ENCODE peak calls at places on chromosomes 11 and 22, in seven cellular contexts. S, D, N, Y, B, A and E are unnamed samples.

GRCh38 chr11:75342231-75342918 is 9.1 kb downstream of the ARRB1 start:
- DNase-seq in S (no peak), D (no peak), N (peak), Y (no peak), B (no peak), A (no peak), E (no peak)

GRCh38 chr11:46639197-46639839 is 22.0 kb downstream of the ATG13 start:
- DNase-seq in S (no peak), D (no peak), N (no peak), Y (no peak), B (no peak), A (no peak), E (no peak)

GRCh38 chr11:27201454-27202302 is 161.1 kb downstream of the BBOX1 start:
- DNase-seq in S (no peak), D (no peak), N (peak), Y (peak), B (no peak), A (no peak), E (peak)

GRCh38 chr22:48908547-48908946 is 919.1 kb downstream of the BRD1 start:
- DNase-seq in S (no peak), D (no peak), N (no peak), Y (no peak), B (no peak), A (no peak), E (no peak)

GRCh38 chr11:92845390-92846185 is 123.9 kb upstream of the MTNR1B start:
- DNase-seq in S (no peak), D (no peak), N (peak), Y (no peak), B (no peak), A (no peak), E (no peak)

GRCh38 chr22:35705141-35705540 is 12.5 kb upstream of the APOL5 start:
- DNase-seq in S (no peak), D (no peak), N (no peak), Y (no peak), B (no peak), A (no peak), E (no peak)

GRCh38 chr11:57476883-57477506 is 16.7 kb downstream of the RTN4RL2 start:
- DNase-seq in S (peak), D (no peak), N (peak), Y (no peak), B (no peak), A (no peak), E (no peak)

GRCh38 chr11:115652094-115652493 is 147.9 kb upstream of the CADM1 start:
- DNase-seq in S (no peak), D (no peak), N (peak), Y (no peak), B (no peak), A (no peak), E (no peak)

GRCh38 chr11:126438691-126439090 is 83.2 kb downstream of the ST3GAL4 start:
- DNase-seq in S (no peak), D (no peak), N (no peak), Y (no peak), B (no peak), A (no peak), E (no peak)

GRCh38 chr11:115990004-115990447 is 485.8 kb upstream of the CADM1 start:
- DNase-seq in S (no peak), D (no peak), N (peak), Y (no peak), B (no peak), A (no peak), E (no peak)

GRCh38 chr11:108591893-108592292 is 1.7 kb downstream of the EXPH5 start:
- DNase-seq in S (no peak), D (no peak), N (no peak), Y (no peak), B (no peak), A (no peak), E (no peak)

GRCh38 chr11:69703711-69704507 is at the start of gene FGF19:
- DNase-seq in S (no peak), D (no peak), N (peak), Y (no peak), B (no peak), A (no peak), E (no peak)

GRCh38 chr11:125345706-125346561 is 150.1 kb downstream of the FEZ1 start:
- DNase-seq in S (peak), D (no peak), N (peak), Y (no peak), B (peak), A (no peak), E (peak)

GRCh38 chr11:17473071-17473744 is 3.4 kb downstream of the ABCC8 start:
- DNase-seq in S (no peak), D (no peak), N (peak), Y (no peak), B (no peak), A (no peak), E (no peak)

GRCh38 chr11:116427903-116428637 is 344.7 kb downstream of the BUD13 start:
- DNase-seq in S (no peak), D (no peak), N (peak), Y (no peak), B (no peak), A (no peak), E (peak)

GRCh38 chr22:38953577-38954413 is 3.6 kb upstream of the APOBEC3A start:
- DNase-seq in S (peak), D (no peak), N (no peak), Y (no peak), B (no peak), A (peak), E (no peak)

GRCh38 chr11:114914231-114915005 is 236.1 kb downstream of the NXPE2 start:
- DNase-seq in S (no peak), D (no peak), N (no peak), Y (no peak), B (no peak), A (no peak), E (no peak)

GRCh38 chr11:33802414-33802950 is 28.2 kb upstream of the FBXO3 start:
- DNase-seq in S (no peak), D (no peak), N (peak), Y (no peak), B (peak), A (no peak), E (peak)

GRCh38 chr22:42938449-42938848 is 76.5 kb downstream of the PACSIN2 start:
- DNase-seq in S (no peak), D (no peak), N (no peak), Y (no peak), B (no peak), A (no peak), E (no peak)